ENCODE peak calls at places on chromosomes 2 and 18, in six cellular contexts. Z, M, O, N, J and G are unnamed samples. For H3K27me3, the result is how much of the 10 kb centered on the place peaks cover.

GRCh38 chr2:75474115-75474514 is 86.6 kb downstream of the EVA1A start:
- DNase-seq in Z (no peak), M (no peak), O (no peak), N (no peak), J (no peak), G (no peak)

GRCh38 chr2:1670636-1671035 is 73.7 kb downstream of the PXDN start:
- DNase-seq in Z (no peak), M (no peak), O (no peak), N (no peak), J (no peak), G (no peak)

GRCh38 chr2:41992056-41992699 is 55.6 kb upstream of the PKDCC start:
- DNase-seq in Z (no peak), M (no peak), O (no peak), N (no peak), J (no peak), G (no peak)

GRCh38 chr18:3717626-3718025 is 267.7 kb downstream of the TGIF1 start:
- DNase-seq in Z (no peak), M (no peak), O (no peak), N (no peak), J (no peak), G (no peak)

GRCh38 chr2:100071350-100072043 is 70.9 kb downstream of the AFF3 start:
- DNase-seq in Z (peak), M (no peak), O (no peak), N (no peak), J (no peak), G (no peak)

GRCh38 chr2:190352668-190353536 is 9.5 kb downstream of the INPP1 start:
- DNase-seq in Z (peak), M (no peak), O (no peak), N (peak), J (no peak), G (no peak)

GRCh38 chr2:45169339-45170190 is 160.3 kb upstream of the SIX2 start:
- DNase-seq in Z (no peak), M (no peak), O (no peak), N (peak), J (peak), G (no peak)

GRCh38 chr2:69608109-69608508 is 35.4 kb downstream of the AAK1 start:
- DNase-seq in Z (no peak), M (no peak), O (no peak), N (no peak), J (no peak), G (no peak)

GRCh38 chr2:176130153-176130916 is 830 bp downstream of the HOXD8 start:
- DNase-seq in Z (no peak), M (no peak), O (no peak), N (peak), J (peak), G (no peak)

GRCh38 chr2:106990307-106990706 is 104.3 kb upstream of the ST6GAL2 start:
- DNase-seq in Z (no peak), M (no peak), O (no peak), N (no peak), J (no peak), G (no peak)

GRCh38 chr2:157761520-157761919 is 114.6 kb downstream of the ACVR1 start:
- DNase-seq in Z (no peak), M (no peak), O (no peak), N (no peak), J (peak), G (no peak)

GRCh38 chr2:157758586-157758985 is 117.5 kb downstream of the ACVR1 start:
- DNase-seq in Z (no peak), M (no peak), O (no peak), N (no peak), J (no peak), G (no peak)

GRCh38 chr2:157764386-157764785 is 111.7 kb downstream of the ACVR1 start:
- DNase-seq in Z (no peak), M (no peak), O (no peak), N (no peak), J (no peak), G (no peak)

GRCh38 chr2:157759855-157760254 is 116.3 kb downstream of the ACVR1 start:
- DNase-seq in Z (no peak), M (no peak), O (no peak), N (no peak), J (peak), G (no peak)

GRCh38 chr2:157760949-157761348 is 115.2 kb downstream of the ACVR1 start:
- DNase-seq in Z (no peak), M (no peak), O (no peak), N (no peak), J (peak), G (no peak)
- TF ChIP-seq CTCF in Z (no peak), M (no peak), O (no peak), N (no peak), J (peak), G (no peak)

DNA sequence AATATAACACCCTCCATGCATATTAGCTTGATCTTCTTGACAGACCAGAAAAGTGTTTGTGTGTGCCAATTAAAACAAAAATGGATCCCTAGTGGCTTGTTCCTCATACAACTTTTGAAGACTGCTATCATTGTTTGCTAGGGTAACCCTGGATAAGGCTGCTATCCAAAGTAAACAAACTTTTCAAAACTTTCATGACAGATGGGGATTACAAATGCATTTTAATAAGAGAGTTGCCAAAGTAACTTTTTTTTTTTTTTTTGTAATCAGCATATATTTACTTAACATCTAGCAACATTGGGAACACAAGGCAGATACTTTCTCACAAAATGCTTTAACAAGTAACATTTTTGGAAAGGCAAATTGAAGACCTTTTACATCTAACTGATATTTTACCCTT is 300.7 kb downstream of the ARHGAP15 start:
- DNase-seq in Z (no peak), M (no peak), O (no peak), N (no peak), J (no peak), G (no peak)
- TF ChIP-seq REST in Z (no peak), M (no peak), O (no peak), N (no peak), J (no peak), G (no peak)

GRCh38 chr2:170817247-170817998 is 736 bp downstream of the GAD1 start:
- DNase-seq in Z (no peak), M (no peak), O (no peak), N (peak), J (peak), G (no peak)

GRCh38 chr2:170815311-170815710 is 1.4 kb upstream of the GAD1 start:
- DNase-seq in Z (no peak), M (no peak), O (no peak), N (no peak), J (no peak), G (no peak)

GRCh38 chr2:170815746-170816498 is 765 bp upstream of the GAD1 start:
- DNase-seq in Z (peak), M (peak), O (no peak), N (peak), J (peak), G (no peak)

GRCh38 chr2:170817999-170818293 is 1.3 kb downstream of the GAD1 start:
- DNase-seq in Z (no peak), M (no peak), O (no peak), N (peak), J (peak), G (no peak)

GRCh38 chr2:170816499-170817246 is at the start of gene GAD1:
- DNase-seq in Z (peak), M (peak), O (no peak), N (peak), J (peak), G (peak)
- H3K27me3 ChIP-seq in Z (under half), M (under half), O (under half), N (half or more), J (half or more), G (half or more)

GRCh38 chr2:65256088-65256487 is 28.5 kb downstream of the ACTR2 start:
- DNase-seq in Z (no peak), M (no peak), O (no peak), N (no peak), J (peak), G (no peak)
- TF ChIP-seq CTCF in Z (peak), M (peak), O (peak), N (peak), J (no peak), G (no peak)

GRCh38 chr2:26432363-26432762 is 30.6 kb downstream of the DRC1 start:
- DNase-seq in Z (no peak), M (no peak), O (no peak), N (peak), J (no peak), G (no peak)
- TF ChIP-seq REST in Z (no peak), M (no peak), O (no peak), N (no peak), J (no peak), G (no peak)

GRCh38 chr2:23712756-23713151 is 214.2 kb downstream of the ATAD2B start:
- DNase-seq in Z (no peak), M (no peak), O (no peak), N (no peak), J (no peak), G (no peak)
- H3K27me3 ChIP-seq in Z (under half), M (under half), O (under half), N (under half), J (under half), G (under half)

GRCh38 chr18:23073996-23074606 is 61.2 kb upstream of the CABLES1 start:
- DNase-seq in Z (no peak), M (no peak), O (no peak), N (no peak), J (no peak), G (no peak)
- TF ChIP-seq CTCF in Z (no peak), M (no peak), O (no peak), N (no peak), J (no peak), G (no peak)